ENCODE peak calls at places on chromosomes 5 and 9, in ten cellular contexts. Z is upper lobe of right lung; T is iPS DF 19.7; X is GM10248; K is SW 1271; H is T-helper 17 cell; D is AG08395; G is adrenal gland; R is stimulated activated CD4-positive, alpha-beta T cell treated with anti-CD3 and anti-CD28 coated beads, Interleukin-1b, Interleukin-23, amount 100 ng/mL, for 1 hour; M is fibroblast of mammary gland. Q is an unnamed sample.

GRCh38 chr5:177389368-177390169 is 5.3 kb downstream of the SLC34A1 start:
- DNase-seq in Z (no peak), T (no peak), X (peak; percentile 74), K (no peak), H (peak; percentile 31), D (peak; percentile 81), G (peak; percentile 29), R (no peak), M (peak; percentile 96), Q (no peak)

GRCh38 chr5:1204693-1205242 is 3.4 kb downstream of the SLC6A19 start:
- DNase-seq in Z (no peak), T (peak; percentile 33), X (no peak), K (peak; percentile 49), H (peak; percentile 7), D (peak; percentile 27), G (no peak), R (no peak), M (peak; percentile 12), Q (no peak)

GRCh38 chr5:151004499-151004898 is 15.9 kb upstream of the GPX3 start:
- DNase-seq in Z (no peak), T (no peak), X (no peak), K (no peak), H (no peak), D (no peak), G (no peak), R (no peak), M (peak; percentile 24), Q (no peak)

GRCh38 chr5:59845733-59846132 is 47.8 kb downstream of the PDE4D start:
- DNase-seq in Z (no peak), T (no peak), X (no peak), K (no peak), H (no peak), D (no peak), G (no peak), R (no peak), M (peak; percentile 50), Q (no peak)

GRCh38 chr5:18043344-18043743 is 409.1 kb downstream of the TAF11L14 start:
- DNase-seq in Z (no peak), T (no peak), X (no peak), K (no peak), H (no peak), D (no peak), G (no peak), R (no peak), M (no peak), Q (no peak)

GRCh38 chr5:139695183-139695573 is 47.0 kb downstream of the CXXC5 start:
- DNase-seq in Z (no peak), T (no peak), X (no peak), K (no peak), H (no peak), D (no peak), G (no peak), R (no peak), M (no peak), Q (no peak)

GRCh38 chr5:98201006-98201620 is 572.4 kb upstream of the RGMB start:
- DNase-seq in Z (no peak), T (no peak), X (no peak), K (no peak), H (no peak), D (no peak), G (no peak), R (no peak), M (peak; percentile 6), Q (no peak)

GRCh38 chr9:35186524-35186923 is 24.7 kb downstream of the UNC13B start:
- DNase-seq in Z (no peak), T (no peak), X (no peak), K (no peak), H (no peak), D (no peak), G (no peak), R (no peak), M (no peak), Q (no peak)

GRCh38 chr5:76855961-76856360 is 6.1 kb downstream of the S100Z start:
- DNase-seq in Z (no peak), T (no peak), X (no peak), K (no peak), H (no peak), D (no peak), G (peak; percentile 39), R (no peak), M (no peak), Q (no peak)

GRCh38 chr9:21804791-21805190 is 2.4 kb downstream of the MTAP start:
- DNase-seq in Z (no peak), T (no peak), X (no peak), K (no peak), H (no peak), D (no peak), G (no peak), R (no peak), M (no peak), Q (no peak)

GRCh38 chr5:135155616-135156214 is 121.7 kb upstream of the PITX1 start:
- DNase-seq in Z (no peak), T (no peak), X (no peak), K (no peak), H (no peak), D (no peak), G (no peak), R (no peak), M (no peak), Q (no peak)

GRCh38 chr5:132487841-132488555 is 2.6 kb downstream of the IRF1 start:
- DNase-seq in Z (peak; percentile 38), T (no peak), X (no peak), K (no peak), H (no peak), D (no peak), G (peak; percentile 12), R (no peak), M (no peak), Q (no peak)

GRCh38 chr5:136141561-136141960 is 8.9 kb downstream of the SMAD5 start:
- DNase-seq in Z (no peak), T (no peak), X (no peak), K (no peak), H (no peak), D (no peak), G (no peak), R (no peak), M (no peak), Q (no peak)

GRCh38 chr9:136615631-136616306 is 46.9 kb upstream of the EGFL7 start:
- DNase-seq in Z (no peak), T (no peak), X (no peak), K (no peak), H (no peak), D (no peak), G (no peak), R (no peak), M (peak; percentile 16), Q (no peak)

GRCh38 chr5:135255461-135256178 is 143.4 kb downstream of the MACROH2A1 start:
- DNase-seq in Z (no peak), T (no peak), X (no peak), K (no peak), H (no peak), D (no peak), G (no peak), R (no peak), M (no peak), Q (no peak)

GRCh38 chr9:116669296-116669695 is 17.8 kb upstream of the TRIM32 start:
- DNase-seq in Z (no peak), T (no peak), X (no peak), K (no peak), H (no peak), D (no peak), G (no peak), R (no peak), M (no peak), Q (no peak)

GRCh38 chr5:143979044-143979690 is 167.2 kb downstream of the HMHB1 start:
- DNase-seq in Z (no peak), T (no peak), X (peak; percentile 12), K (no peak), H (no peak), D (no peak), G (no peak), R (no peak), M (peak; percentile 22), Q (no peak)

GRCh38 chr9:129184743-129185142 is 6.7 kb upstream of the IER5L start:
- DNase-seq in Z (no peak), T (no peak), X (no peak), K (no peak), H (no peak), D (no peak), G (no peak), R (no peak), M (no peak), Q (no peak)

GRCh38 chr9:97628668-97629067 is 4.5 kb downstream of the TSTD2 start:
- DNase-seq in Z (no peak), T (no peak), X (no peak), K (no peak), H (no peak), D (no peak), G (no peak), R (no peak), M (no peak), Q (no peak)

GRCh38 chr9:34139477-34140146 is 13.1 kb upstream of the DCAF12 start:
- DNase-seq in Z (no peak), T (no peak), X (no peak), K (peak; percentile 19), H (no peak), D (peak; percentile 90), G (peak; percentile 92), R (no peak), M (peak; percentile 87), Q (no peak)

GRCh38 chr5:173302546-173303155 is 25.6 kb downstream of the STC2 start:
- DNase-seq in Z (no peak), T (no peak), X (no peak), K (peak; percentile 39), H (no peak), D (peak; percentile 95), G (peak; percentile 44), R (no peak), M (peak; percentile 91), Q (no peak)

GRCh38 chr5:173003360-173003759 is 19.8 kb downstream of the ATP6V0E1 start:
- DNase-seq in Z (no peak), T (no peak), X (no peak), K (no peak), H (no peak), D (no peak), G (no peak), R (no peak), M (no peak), Q (no peak)

GRCh38 chr5:54705994-54706616 is 188.5 kb downstream of the SNX18 start:
- DNase-seq in Z (no peak), T (no peak), X (no peak), K (no peak), H (no peak), D (no peak), G (no peak), R (no peak), M (no peak), Q (no peak)

GRCh38 chr5:93573627-93573974 is 7.4 kb downstream of the NR2F1-AS1 start:
- DNase-seq in Z (no peak), T (no peak), X (no peak), K (no peak), H (no peak), D (no peak), G (no peak), R (no peak), M (no peak), Q (no peak)

GRCh38 chr5:59034498-59035186 is 451.8 kb downstream of the RAB3C start:
- DNase-seq in Z (no peak), T (no peak), X (peak; percentile 34), K (peak; percentile 77), H (no peak), D (peak; percentile 41), G (no peak), R (no peak), M (peak; percentile 78), Q (no peak)

GRCh38 chr5:133292300-133292699 is 240.5 kb downstream of the HSPA4 start:
- DNase-seq in Z (no peak), T (no peak), X (no peak), K (peak; percentile 35), H (no peak), D (no peak), G (no peak), R (no peak), M (no peak), Q (no peak)

GRCh38 chr5:26578002-26578401 is 460.4 kb downstream of the CDH9 start:
- DNase-seq in Z (no peak), T (no peak), X (no peak), K (no peak), H (no peak), D (no peak), G (no peak), R (no peak), M (no peak), Q (no peak)

GRCh38 chr5:36790847-36791246 is 85.7 kb upstream of the NIPBL start:
- DNase-seq in Z (no peak), T (no peak), X (no peak), K (no peak), H (no peak), D (no peak), G (no peak), R (no peak), M (peak; percentile 61), Q (no peak)

Q was measured in cortex of kidney.